ENCODE peak calls at places on chromosomes 6 and 20, in seven cellular contexts. One of them, this sample, is unnamed.

GRCh38 chr6:146543211-146543939 is at the start of gene RAB32:
- DNase-seq in brain pericyte: peak
- DNase-seq in stimulated activated CD4-positive, alpha-beta T cell treated with anti-CD3 and anti-CD28 coated beads, Interleukin-2, amount 100 ng/mL, for 48 hours: peak
- DNase-seq in Caco-2: peak
- DNase-seq in NCI-H1092 treated with DMSO at 0.1 percent for 48 hours: no peak
- DNase-seq in heart right ventricle: peak
- DNase-seq in Calu3: peak
- DNase-seq in this sample: peak

GRCh38 chr6:107800564-107801164 is 23.4 kb downstream of the SCML4 start:
- DNase-seq in brain pericyte: no peak
- DNase-seq in stimulated activated CD4-positive, alpha-beta T cell treated with anti-CD3 and anti-CD28 coated beads, Interleukin-2, amount 100 ng/mL, for 48 hours: no peak
- DNase-seq in Caco-2: no peak
- DNase-seq in NCI-H1092 treated with DMSO at 0.1 percent for 48 hours: no peak
- DNase-seq in heart right ventricle: no peak
- DNase-seq in Calu3: no peak
- DNase-seq in this sample: peak

GRCh38 chr6:112086744-112087135 is 542 bp downstream of the TUBE1 start:
- DNase-seq in brain pericyte: peak
- DNase-seq in stimulated activated CD4-positive, alpha-beta T cell treated with anti-CD3 and anti-CD28 coated beads, Interleukin-2, amount 100 ng/mL, for 48 hours: no peak
- DNase-seq in Caco-2: no peak
- DNase-seq in NCI-H1092 treated with DMSO at 0.1 percent for 48 hours: peak
- DNase-seq in heart right ventricle: no peak
- DNase-seq in Calu3: no peak
- DNase-seq in this sample: peak

GRCh38 chr20:50801747-50802125 is 6.9 kb downstream of the BCAS4 start:
- DNase-seq in brain pericyte: no peak
- DNase-seq in stimulated activated CD4-positive, alpha-beta T cell treated with anti-CD3 and anti-CD28 coated beads, Interleukin-2, amount 100 ng/mL, for 48 hours: no peak
- DNase-seq in Caco-2: no peak
- DNase-seq in NCI-H1092 treated with DMSO at 0.1 percent for 48 hours: no peak
- DNase-seq in heart right ventricle: no peak
- DNase-seq in Calu3: no peak
- DNase-seq in this sample: no peak

GRCh38 chr6:11033825-11034224 is 10.3 kb downstream of the ELOVL2 start:
- DNase-seq in brain pericyte: no peak
- DNase-seq in stimulated activated CD4-positive, alpha-beta T cell treated with anti-CD3 and anti-CD28 coated beads, Interleukin-2, amount 100 ng/mL, for 48 hours: no peak
- DNase-seq in Caco-2: no peak
- DNase-seq in NCI-H1092 treated with DMSO at 0.1 percent for 48 hours: no peak
- DNase-seq in heart right ventricle: no peak
- DNase-seq in Calu3: no peak
- DNase-seq in this sample: no peak

GRCh38 chr6:137415834-137416190 is 78.4 kb downstream of the OLIG3 start:
- DNase-seq in brain pericyte: no peak
- DNase-seq in stimulated activated CD4-positive, alpha-beta T cell treated with anti-CD3 and anti-CD28 coated beads, Interleukin-2, amount 100 ng/mL, for 48 hours: no peak
- DNase-seq in Caco-2: no peak
- DNase-seq in NCI-H1092 treated with DMSO at 0.1 percent for 48 hours: no peak
- DNase-seq in heart right ventricle: no peak
- DNase-seq in Calu3: no peak
- DNase-seq in this sample: no peak

GRCh38 chr6:137291441-137291840 is 72.3 kb upstream of the IFNGR1 start:
- DNase-seq in brain pericyte: no peak
- DNase-seq in stimulated activated CD4-positive, alpha-beta T cell treated with anti-CD3 and anti-CD28 coated beads, Interleukin-2, amount 100 ng/mL, for 48 hours: no peak
- DNase-seq in Caco-2: no peak
- DNase-seq in NCI-H1092 treated with DMSO at 0.1 percent for 48 hours: no peak
- DNase-seq in heart right ventricle: no peak
- DNase-seq in Calu3: no peak
- DNase-seq in this sample: no peak

GRCh38 chr20:63118303-63118670 is 97.6 kb downstream of the YTHDF1 start:
- DNase-seq in brain pericyte: no peak
- DNase-seq in stimulated activated CD4-positive, alpha-beta T cell treated with anti-CD3 and anti-CD28 coated beads, Interleukin-2, amount 100 ng/mL, for 48 hours: no peak
- DNase-seq in Caco-2: peak
- DNase-seq in NCI-H1092 treated with DMSO at 0.1 percent for 48 hours: no peak
- DNase-seq in heart right ventricle: peak
- DNase-seq in Calu3: no peak
- DNase-seq in this sample: no peak

GRCh38 chr6:129643968-129644367 is 66.0 kb downstream of the ARHGAP18 start:
- DNase-seq in brain pericyte: no peak
- DNase-seq in stimulated activated CD4-positive, alpha-beta T cell treated with anti-CD3 and anti-CD28 coated beads, Interleukin-2, amount 100 ng/mL, for 48 hours: no peak
- DNase-seq in Caco-2: no peak
- DNase-seq in NCI-H1092 treated with DMSO at 0.1 percent for 48 hours: no peak
- DNase-seq in heart right ventricle: no peak
- DNase-seq in Calu3: peak
- DNase-seq in this sample: no peak

GRCh38 chr20:53643031-53643832 is 49.6 kb upstream of the ZNF217 start:
- DNase-seq in brain pericyte: no peak
- DNase-seq in stimulated activated CD4-positive, alpha-beta T cell treated with anti-CD3 and anti-CD28 coated beads, Interleukin-2, amount 100 ng/mL, for 48 hours: peak
- DNase-seq in Caco-2: peak
- DNase-seq in NCI-H1092 treated with DMSO at 0.1 percent for 48 hours: no peak
- DNase-seq in heart right ventricle: no peak
- DNase-seq in Calu3: peak
- DNase-seq in this sample: no peak

GRCh38 chr6:106360989-106361430 is 493 bp downstream of the CRYBG1 start:
- DNase-seq in brain pericyte: no peak
- DNase-seq in stimulated activated CD4-positive, alpha-beta T cell treated with anti-CD3 and anti-CD28 coated beads, Interleukin-2, amount 100 ng/mL, for 48 hours: peak
- DNase-seq in Caco-2: peak
- DNase-seq in NCI-H1092 treated with DMSO at 0.1 percent for 48 hours: no peak
- DNase-seq in heart right ventricle: peak
- DNase-seq in Calu3: peak
- DNase-seq in this sample: no peak

GRCh38 chr6:16402501-16402900 is 164.1 kb downstream of the GMPR start:
- DNase-seq in brain pericyte: peak
- DNase-seq in stimulated activated CD4-positive, alpha-beta T cell treated with anti-CD3 and anti-CD28 coated beads, Interleukin-2, amount 100 ng/mL, for 48 hours: no peak
- DNase-seq in Caco-2: no peak
- DNase-seq in NCI-H1092 treated with DMSO at 0.1 percent for 48 hours: no peak
- DNase-seq in heart right ventricle: no peak
- DNase-seq in Calu3: no peak
- DNase-seq in this sample: no peak

GRCh38 chr20:3889489-3890409 is 562 bp downstream of the PANK2 start:
- DNase-seq in brain pericyte: no peak
- DNase-seq in stimulated activated CD4-positive, alpha-beta T cell treated with anti-CD3 and anti-CD28 coated beads, Interleukin-2, amount 100 ng/mL, for 48 hours: peak
- DNase-seq in Caco-2: no peak
- DNase-seq in NCI-H1092 treated with DMSO at 0.1 percent for 48 hours: peak
- DNase-seq in heart right ventricle: peak
- DNase-seq in Calu3: peak
- DNase-seq in this sample: no peak

GRCh38 chr6:47075168-47075567 is 33.0 kb upstream of the ADGRF1 start:
- DNase-seq in brain pericyte: no peak
- DNase-seq in stimulated activated CD4-positive, alpha-beta T cell treated with anti-CD3 and anti-CD28 coated beads, Interleukin-2, amount 100 ng/mL, for 48 hours: no peak
- DNase-seq in Caco-2: no peak
- DNase-seq in NCI-H1092 treated with DMSO at 0.1 percent for 48 hours: no peak
- DNase-seq in heart right ventricle: no peak
- DNase-seq in Calu3: no peak
- DNase-seq in this sample: no peak

GRCh38 chr20:40275738-40276137 is 413.3 kb downstream of the MAFB start:
- DNase-seq in brain pericyte: no peak
- DNase-seq in stimulated activated CD4-positive, alpha-beta T cell treated with anti-CD3 and anti-CD28 coated beads, Interleukin-2, amount 100 ng/mL, for 48 hours: no peak
- DNase-seq in Caco-2: no peak
- DNase-seq in NCI-H1092 treated with DMSO at 0.1 percent for 48 hours: no peak
- DNase-seq in heart right ventricle: no peak
- DNase-seq in Calu3: no peak
- DNase-seq in this sample: no peak

GRCh38 chr6:150573041-150573681 is 26.5 kb upstream of the PLEKHG1 start:
- DNase-seq in brain pericyte: no peak
- DNase-seq in stimulated activated CD4-positive, alpha-beta T cell treated with anti-CD3 and anti-CD28 coated beads, Interleukin-2, amount 100 ng/mL, for 48 hours: no peak
- DNase-seq in Caco-2: peak
- DNase-seq in NCI-H1092 treated with DMSO at 0.1 percent for 48 hours: no peak
- DNase-seq in heart right ventricle: no peak
- DNase-seq in Calu3: no peak
- DNase-seq in this sample: peak

GRCh38 chr6:159953091-159953581 is 15.7 kb upstream of the IGF2R start:
- DNase-seq in brain pericyte: no peak
- DNase-seq in stimulated activated CD4-positive, alpha-beta T cell treated with anti-CD3 and anti-CD28 coated beads, Interleukin-2, amount 100 ng/mL, for 48 hours: no peak
- DNase-seq in Caco-2: no peak
- DNase-seq in NCI-H1092 treated with DMSO at 0.1 percent for 48 hours: peak
- DNase-seq in heart right ventricle: peak
- DNase-seq in Calu3: no peak
- DNase-seq in this sample: no peak

GRCh38 chr6:170271771-170272314 is 19.0 kb downstream of the DLL1 start:
- DNase-seq in brain pericyte: no peak
- DNase-seq in stimulated activated CD4-positive, alpha-beta T cell treated with anti-CD3 and anti-CD28 coated beads, Interleukin-2, amount 100 ng/mL, for 48 hours: peak
- DNase-seq in Caco-2: no peak
- DNase-seq in NCI-H1092 treated with DMSO at 0.1 percent for 48 hours: no peak
- DNase-seq in heart right ventricle: peak
- DNase-seq in Calu3: no peak
- DNase-seq in this sample: no peak

GRCh38 chr6:167576798-167577528 is 249.7 kb upstream of the AFDN start:
- DNase-seq in brain pericyte: no peak
- DNase-seq in stimulated activated CD4-positive, alpha-beta T cell treated with anti-CD3 and anti-CD28 coated beads, Interleukin-2, amount 100 ng/mL, for 48 hours: no peak
- DNase-seq in Caco-2: no peak
- DNase-seq in NCI-H1092 treated with DMSO at 0.1 percent for 48 hours: no peak
- DNase-seq in heart right ventricle: no peak
- DNase-seq in Calu3: no peak
- DNase-seq in this sample: no peak

GRCh38 chr6:141309295-141309694 is 823.4 kb upstream of the GJE1 start:
- DNase-seq in brain pericyte: no peak
- DNase-seq in stimulated activated CD4-positive, alpha-beta T cell treated with anti-CD3 and anti-CD28 coated beads, Interleukin-2, amount 100 ng/mL, for 48 hours: no peak
- DNase-seq in Caco-2: no peak
- DNase-seq in NCI-H1092 treated with DMSO at 0.1 percent for 48 hours: peak
- DNase-seq in heart right ventricle: no peak
- DNase-seq in Calu3: no peak
- DNase-seq in this sample: no peak

GRCh38 chr6:107488174-107488874 is 1.6 kb upstream of the SOBP start:
- DNase-seq in brain pericyte: no peak
- DNase-seq in stimulated activated CD4-positive, alpha-beta T cell treated with anti-CD3 and anti-CD28 coated beads, Interleukin-2, amount 100 ng/mL, for 48 hours: no peak
- DNase-seq in Caco-2: no peak
- DNase-seq in NCI-H1092 treated with DMSO at 0.1 percent for 48 hours: no peak
- DNase-seq in heart right ventricle: no peak
- DNase-seq in Calu3: no peak
- DNase-seq in this sample: peak

GRCh38 chr6:125201961-125202729 is 48.6 kb downstream of the TPD52L1 start:
- DNase-seq in brain pericyte: peak
- DNase-seq in stimulated activated CD4-positive, alpha-beta T cell treated with anti-CD3 and anti-CD28 coated beads, Interleukin-2, amount 100 ng/mL, for 48 hours: no peak
- DNase-seq in Caco-2: peak
- DNase-seq in NCI-H1092 treated with DMSO at 0.1 percent for 48 hours: no peak
- DNase-seq in heart right ventricle: peak
- DNase-seq in Calu3: peak
- DNase-seq in this sample: no peak

GRCh38 chr6:139129284-139129683 is 5.6 kb upstream of the HECA start:
- DNase-seq in brain pericyte: peak
- DNase-seq in stimulated activated CD4-positive, alpha-beta T cell treated with anti-CD3 and anti-CD28 coated beads, Interleukin-2, amount 100 ng/mL, for 48 hours: no peak
- DNase-seq in Caco-2: no peak
- DNase-seq in NCI-H1092 treated with DMSO at 0.1 percent for 48 hours: no peak
- DNase-seq in heart right ventricle: no peak
- DNase-seq in Calu3: no peak
- DNase-seq in this sample: no peak

GRCh38 chr20:44748005-44748370 is 2.3 kb downstream of the KCNK15 start:
- DNase-seq in brain pericyte: no peak
- DNase-seq in stimulated activated CD4-positive, alpha-beta T cell treated with anti-CD3 and anti-CD28 coated beads, Interleukin-2, amount 100 ng/mL, for 48 hours: no peak
- DNase-seq in Caco-2: peak
- DNase-seq in NCI-H1092 treated with DMSO at 0.1 percent for 48 hours: no peak
- DNase-seq in heart right ventricle: no peak
- DNase-seq in Calu3: no peak
- DNase-seq in this sample: no peak

GRCh38 chr6:88670369-88670768 is 293.0 kb downstream of the RNGTT start:
- DNase-seq in brain pericyte: no peak
- DNase-seq in stimulated activated CD4-positive, alpha-beta T cell treated with anti-CD3 and anti-CD28 coated beads, Interleukin-2, amount 100 ng/mL, for 48 hours: no peak
- DNase-seq in Caco-2: no peak
- DNase-seq in NCI-H1092 treated with DMSO at 0.1 percent for 48 hours: no peak
- DNase-seq in heart right ventricle: no peak
- DNase-seq in Calu3: no peak
- DNase-seq in this sample: no peak

GRCh38 chr6:69090132-69090531 is 455.1 kb downstream of the ADGRB3 start:
- DNase-seq in brain pericyte: no peak
- DNase-seq in stimulated activated CD4-positive, alpha-beta T cell treated with anti-CD3 and anti-CD28 coated beads, Interleukin-2, amount 100 ng/mL, for 48 hours: no peak
- DNase-seq in Caco-2: peak
- DNase-seq in NCI-H1092 treated with DMSO at 0.1 percent for 48 hours: no peak
- DNase-seq in heart right ventricle: no peak
- DNase-seq in Calu3: peak
- DNase-seq in this sample: no peak

GRCh38 chr6:61940919-61941318 is 345.1 kb downstream of the KHDRBS2 start:
- DNase-seq in brain pericyte: no peak
- DNase-seq in stimulated activated CD4-positive, alpha-beta T cell treated with anti-CD3 and anti-CD28 coated beads, Interleukin-2, amount 100 ng/mL, for 48 hours: no peak
- DNase-seq in Caco-2: no peak
- DNase-seq in NCI-H1092 treated with DMSO at 0.1 percent for 48 hours: no peak
- DNase-seq in heart right ventricle: no peak
- DNase-seq in Calu3: no peak
- DNase-seq in this sample: no peak

GRCh38 chr6:40806479-40806878 is 219.3 kb upstream of the LRFN2 start:
- DNase-seq in brain pericyte: no peak
- DNase-seq in stimulated activated CD4-positive, alpha-beta T cell treated with anti-CD3 and anti-CD28 coated beads, Interleukin-2, amount 100 ng/mL, for 48 hours: no peak
- DNase-seq in Caco-2: no peak
- DNase-seq in NCI-H1092 treated with DMSO at 0.1 percent for 48 hours: no peak
- DNase-seq in heart right ventricle: no peak
- DNase-seq in Calu3: no peak
- DNase-seq in this sample: no peak

GRCh38 chr6:75601608-75602163 is at the start of gene SENP6:
- DNase-seq in brain pericyte: peak
- DNase-seq in stimulated activated CD4-positive, alpha-beta T cell treated with anti-CD3 and anti-CD28 coated beads, Interleukin-2, amount 100 ng/mL, for 48 hours: peak
- DNase-seq in Caco-2: peak
- DNase-seq in NCI-H1092 treated with DMSO at 0.1 percent for 48 hours: peak
- DNase-seq in heart right ventricle: peak
- DNase-seq in Calu3: peak
- DNase-seq in this sample: peak

GRCh38 chr6:44297063-44298038 is 15.8 kb downstream of the AARS2 start:
- DNase-seq in brain pericyte: no peak
- DNase-seq in stimulated activated CD4-positive, alpha-beta T cell treated with anti-CD3 and anti-CD28 coated beads, Interleukin-2, amount 100 ng/mL, for 48 hours: peak
- DNase-seq in Caco-2: no peak
- DNase-seq in NCI-H1092 treated with DMSO at 0.1 percent for 48 hours: no peak
- DNase-seq in heart right ventricle: peak
- DNase-seq in Calu3: peak
- DNase-seq in this sample: no peak

GRCh38 chr6:41901882-41902519 is 6.8 kb upstream of the USP49 start:
- DNase-seq in brain pericyte: no peak
- DNase-seq in stimulated activated CD4-positive, alpha-beta T cell treated with anti-CD3 and anti-CD28 coated beads, Interleukin-2, amount 100 ng/mL, for 48 hours: peak
- DNase-seq in Caco-2: no peak
- DNase-seq in NCI-H1092 treated with DMSO at 0.1 percent for 48 hours: no peak
- DNase-seq in heart right ventricle: no peak
- DNase-seq in Calu3: peak
- DNase-seq in this sample: no peak

GRCh38 chr6:114390176-114390575 is 47.4 kb upstream of the HS3ST5 start:
- DNase-seq in brain pericyte: no peak
- DNase-seq in stimulated activated CD4-positive, alpha-beta T cell treated with anti-CD3 and anti-CD28 coated beads, Interleukin-2, amount 100 ng/mL, for 48 hours: no peak
- DNase-seq in Caco-2: no peak
- DNase-seq in NCI-H1092 treated with DMSO at 0.1 percent for 48 hours: no peak
- DNase-seq in heart right ventricle: no peak
- DNase-seq in Calu3: no peak
- DNase-seq in this sample: no peak

GRCh38 chr6:46586896-46587295 is 65.7 kb downstream of the CYP39A1 start:
- DNase-seq in brain pericyte: no peak
- DNase-seq in stimulated activated CD4-positive, alpha-beta T cell treated with anti-CD3 and anti-CD28 coated beads, Interleukin-2, amount 100 ng/mL, for 48 hours: no peak
- DNase-seq in Caco-2: no peak
- DNase-seq in NCI-H1092 treated with DMSO at 0.1 percent for 48 hours: no peak
- DNase-seq in heart right ventricle: no peak
- DNase-seq in Calu3: no peak
- DNase-seq in this sample: no peak

GRCh38 chr6:116412270-116412669 is 41.5 kb downstream of the DSE start:
- DNase-seq in brain pericyte: no peak
- DNase-seq in stimulated activated CD4-positive, alpha-beta T cell treated with anti-CD3 and anti-CD28 coated beads, Interleukin-2, amount 100 ng/mL, for 48 hours: no peak
- DNase-seq in Caco-2: no peak
- DNase-seq in NCI-H1092 treated with DMSO at 0.1 percent for 48 hours: no peak
- DNase-seq in heart right ventricle: no peak
- DNase-seq in Calu3: no peak
- DNase-seq in this sample: no peak

GRCh38 chr6:434051-434705 is 42.6 kb downstream of the IRF4 start:
- DNase-seq in brain pericyte: no peak
- DNase-seq in stimulated activated CD4-positive, alpha-beta T cell treated with anti-CD3 and anti-CD28 coated beads, Interleukin-2, amount 100 ng/mL, for 48 hours: no peak
- DNase-seq in Caco-2: no peak
- DNase-seq in NCI-H1092 treated with DMSO at 0.1 percent for 48 hours: no peak
- DNase-seq in heart right ventricle: no peak
- DNase-seq in Calu3: no peak
- DNase-seq in this sample: no peak

GRCh38 chr6:166774770-166775169 is 147.7 kb upstream of the RPS6KA2 start:
- DNase-seq in brain pericyte: no peak
- DNase-seq in stimulated activated CD4-positive, alpha-beta T cell treated with anti-CD3 and anti-CD28 coated beads, Interleukin-2, amount 100 ng/mL, for 48 hours: no peak
- DNase-seq in Caco-2: no peak
- DNase-seq in NCI-H1092 treated with DMSO at 0.1 percent for 48 hours: peak
- DNase-seq in heart right ventricle: no peak
- DNase-seq in Calu3: peak
- DNase-seq in this sample: no peak

GRCh38 chr6:116210750-116211425 is 43.0 kb downstream of the TSPYL4 start:
- DNase-seq in brain pericyte: no peak
- DNase-seq in stimulated activated CD4-positive, alpha-beta T cell treated with anti-CD3 and anti-CD28 coated beads, Interleukin-2, amount 100 ng/mL, for 48 hours: no peak
- DNase-seq in Caco-2: no peak
- DNase-seq in NCI-H1092 treated with DMSO at 0.1 percent for 48 hours: peak
- DNase-seq in heart right ventricle: peak
- DNase-seq in Calu3: peak
- DNase-seq in this sample: no peak

GRCh38 chr6:37426945-37427510 is 6.0 kb upstream of the CMTR1 start:
- DNase-seq in brain pericyte: no peak
- DNase-seq in stimulated activated CD4-positive, alpha-beta T cell treated with anti-CD3 and anti-CD28 coated beads, Interleukin-2, amount 100 ng/mL, for 48 hours: no peak
- DNase-seq in Caco-2: no peak
- DNase-seq in NCI-H1092 treated with DMSO at 0.1 percent for 48 hours: no peak
- DNase-seq in heart right ventricle: no peak
- DNase-seq in Calu3: no peak
- DNase-seq in this sample: no peak

This sample was measured in HuH-7.5.